ENCODE peak calls at places on chromosomes 3 and 15, in seven cellular contexts. G is activated T-helper 9 cell treated with anti-CD3 and anti-CD28 coated beads, Interleukin-2, amount 50 U/mL, for 16 hours; M is NCI-H1092 treated with DMSO at 0.1 percent for 48 hours; Q is cardiac fibroblast; Y is effector CD4-positive, alpha-beta T cell; D is HTR-8/SVneo; K is stimulated activated naive CD8-positive, alpha-beta T cell treated with anti-CD3 and anti-CD28 coated beads, Interleukin-15, amount 100 ng/mL, for 72 hours. E is an unnamed sample.

GRCh38 chr3:179606534-179607085 is 2.0 kb downstream of the NDUFB5 start:
- DNase-seq in G (no peak), M (no peak), Q (no peak), Y (no peak), D (no peak), K (no peak), E (no peak)

GRCh38 chr3:14890470-14890869 is 56.9 kb upstream of the NR2C2 start:
- DNase-seq in G (no peak), M (no peak), Q (no peak), Y (no peak), D (no peak), K (no peak), E (no peak)

GRCh38 chr3:174536319-174536718 is 322.8 kb upstream of the NAALADL2 start:
- DNase-seq in G (no peak), M (peak), Q (no peak), Y (no peak), D (no peak), K (no peak), E (no peak)

GRCh38 chr15:91780387-91780786 is 73.1 kb upstream of the SLCO3A1 start:
- DNase-seq in G (no peak), M (no peak), Q (no peak), Y (no peak), D (no peak), K (no peak), E (no peak)

GRCh38 chr3:29152379-29152778 is 128.5 kb upstream of the RBMS3 start:
- DNase-seq in G (no peak), M (no peak), Q (no peak), Y (no peak), D (no peak), K (no peak), E (no peak)

GRCh38 chr3:142088522-142088921 is 60.8 kb downstream of the TFDP2 start:
- DNase-seq in G (no peak), M (no peak), Q (peak), Y (no peak), D (no peak), K (no peak), E (no peak)

GRCh38 chr3:143806043-143806442 is 42.2 kb downstream of the SLC9A9 start:
- DNase-seq in G (no peak), M (no peak), Q (no peak), Y (no peak), D (no peak), K (no peak), E (no peak)

GRCh38 chr15:37298271-37298670 is 197.9 kb upstream of the MEIS2 start:
- DNase-seq in G (no peak), M (no peak), Q (no peak), Y (no peak), D (no peak), K (no peak), E (no peak)

GRCh38 chr3:102114264-102114979 is 265.1 kb downstream of the NFKBIZ start:
- DNase-seq in G (no peak), M (no peak), Q (no peak), Y (peak), D (no peak), K (peak), E (peak)

GRCh38 chr3:165103616-165104015 is 25.3 kb upstream of the SI start:
- DNase-seq in G (no peak), M (no peak), Q (no peak), Y (no peak), D (no peak), K (no peak), E (no peak)

GRCh38 chr3:197428117-197428761 is 127.5 kb downstream of the BDH1 start:
- DNase-seq in G (peak), M (no peak), Q (peak), Y (no peak), D (no peak), K (peak), E (peak)

GRCh38 chr15:98649996-98650870 is 1.9 kb downstream of the IGF1R start:
- DNase-seq in G (peak), M (no peak), Q (peak), Y (peak), D (no peak), K (peak), E (peak)

GRCh38 chr3:44987318-44987717 is 11.3 kb downstream of the EXOSC7 start:
- DNase-seq in G (no peak), M (no peak), Q (no peak), Y (no peak), D (no peak), K (no peak), E (no peak)

GRCh38 chr3:61371123-61371522 is 119.9 kb upstream of the FHIT start:
- DNase-seq in G (no peak), M (peak), Q (peak), Y (no peak), D (no peak), K (no peak), E (no peak)

GRCh38 chr3:193827831-193828230 is 234.8 kb downstream of the OPA1 start:
- DNase-seq in G (no peak), M (no peak), Q (no peak), Y (no peak), D (no peak), K (no peak), E (no peak)

GRCh38 chr3:64340636-64341240 is 115.5 kb upstream of the PRICKLE2 start:
- DNase-seq in G (no peak), M (no peak), Q (peak), Y (no peak), D (peak), K (no peak), E (no peak)

GRCh38 chr3:56536735-56537134 is 20.2 kb upstream of the CCDC66 start:
- DNase-seq in G (no peak), M (no peak), Q (no peak), Y (no peak), D (no peak), K (no peak), E (no peak)

GRCh38 chr15:89362203-89363101 is 27.8 kb upstream of the POLG start:
- DNase-seq in G (no peak), M (peak), Q (no peak), Y (no peak), D (no peak), K (no peak), E (no peak)

E was measured in activated T-helper 2 cell treated with anti-CD3 and anti-CD28 coated beads, Interferon-gamma antibody, Interleukin-2, Interleukin-4, amounts not matched to agents 10 μg/mL and 5 μg/mL and 100 μg/mL, durations not matched to agents 14 hours and 24 hours and 36 hours.